ENCODE peak calls at places on chromosomes 2 and 18, in four cellular contexts. Y is K562, K is A549, B is GM12878. V is an unnamed sample.

GRCh38 chr18:49161627-49162026 is 210.9 kb upstream of the SMAD7 start:
- DNase-seq in Y (no peak), B (peak; percentile 90), K (no peak), V (peak; percentile 90)

GRCh38 chr2:133867131-133867530 is 298.9 kb upstream of the NCKAP5 start:
- DNase-seq in K (no peak), B (no peak), Y (no peak), V (peak; percentile 16)

GRCh38 chr2:26144953-26145680 is 27.8 kb upstream of the GAREM2 start:
- DNase-seq in K (peak; percentile 77), B (peak; percentile 23), Y (peak; percentile 54), V (peak; percentile 55)

GRCh38 chr18:57296336-57296735 is 56.0 kb upstream of the ST8SIA3 start:
- DNase-seq in B (no peak), Y (no peak), K (no peak), V (no peak)

GRCh38 chr2:214648520-214648919 is 161.0 kb downstream of the BARD1 start:
- DNase-seq in K (no peak), Y (no peak), B (no peak), V (peak; percentile 23)

GRCh38 chr2:158214431-158214830 is 112.8 kb downstream of the UPP2 start:
- DNase-seq in Y (peak; percentile 18), B (no peak), K (no peak), V (no peak)

GRCh38 chr2:227511239-227511930 is 39.4 kb downstream of the AGFG1 start:
- DNase-seq in B (no peak), Y (no peak), K (no peak), V (no peak)

GRCh38 chr18:44111337-44111736 is 569.4 kb upstream of the SETBP1 start:
- DNase-seq in Y (no peak), K (no peak), B (no peak), V (no peak)

GRCh38 chr2:141021109-141021508 is 1109.7 kb downstream of the LRP1B start:
- DNase-seq in Y (no peak), K (no peak), B (no peak), V (peak; percentile 78)

GRCh38 chr2:229416116-229416694 is 145.1 kb upstream of the PID1 start:
- DNase-seq in B (no peak), K (no peak), Y (no peak), V (peak; percentile 47)

GRCh38 chr18:72672364-72673151 is 128.4 kb upstream of the CBLN2 start:
- DNase-seq in B (no peak), K (peak; percentile 20), Y (peak; percentile 10), V (peak; percentile 11)

GRCh38 chr2:35731674-35732073 is 623.9 kb upstream of the CRIM1 start:
- DNase-seq in B (no peak), K (no peak), Y (no peak), V (no peak)

GRCh38 chr2:134619250-134619649 is 99.5 kb downstream of the TMEM163 start:
- DNase-seq in B (no peak), K (no peak), Y (no peak), V (no peak)

GRCh38 chr2:228613133-228613532 is 431.6 kb upstream of the SPHKAP start:
- DNase-seq in B (peak; percentile 15), K (no peak), Y (no peak), V (peak; percentile 95)

GRCh38 chr2:172234716-172235661 is 132.3 kb upstream of the DLX2 start:
- DNase-seq in B (no peak), Y (no peak), K (peak; percentile 35), V (no peak)

GRCh38 chr2:20925265-20925889 is 102.5 kb upstream of the LDAH start:
- DNase-seq in K (no peak), Y (peak; percentile 43), B (no peak), V (no peak)

GRCh38 chr2:241903121-241904010 is 33.8 kb downstream of the RTP5 start:
- DNase-seq in Y (no peak), B (no peak), K (no peak), V (no peak)

GRCh38 chr18:32437080-32437834 is 33.4 kb downstream of the GAREM1 start:
- DNase-seq in B (no peak), Y (no peak), K (no peak), V (no peak)

GRCh38 chr2:211333377-211333776 is 777.0 kb downstream of the CPS1 start:
- DNase-seq in Y (no peak), B (no peak), K (no peak), V (no peak)

GRCh38 chr2:8162602-8163001 is 519.3 kb upstream of the ID2 start:
- DNase-seq in Y (no peak), K (no peak), B (no peak), V (no peak)

GRCh38 chr2:102098756-102099155 is 43.8 kb upstream of the IL1R1 start:
- DNase-seq in K (no peak), Y (no peak), B (no peak), V (no peak)

GRCh38 chr18:59446012-59446411 is 86.9 kb upstream of the LMAN1 start:
- DNase-seq in K (no peak), Y (no peak), B (no peak), V (peak; percentile 42)

GRCh38 chr2:30109856-30110255 is 37.0 kb upstream of the YPEL5 start:
- DNase-seq in K (no peak), Y (no peak), B (no peak), V (no peak)

GRCh38 chr2:84971799-84972790 is 1.1 kb downstream of the KCMF1 start:
- DNase-seq in K (no peak), B (no peak), Y (no peak), V (peak; percentile 42)

GRCh38 chr2:45771251-45771650 is 119.8 kb downstream of the PRKCE start:
- DNase-seq in B (no peak), K (no peak), Y (no peak), V (peak; percentile 51)
- TF ChIP-seq ELK1 in B (no peak), K (no peak), Y (no peak), V (no peak)

GRCh38 chr2:131517106-131517831 is 10.4 kb upstream of the CCDC74A start:
- DNase-seq in B (no peak), K (no peak), Y (peak; percentile 3), V (no peak)
- TF ChIP-seq ELK1 in B (no peak), K (no peak), Y (no peak), V (no peak)

GRCh38 chr2:42249887-42250286 is 80.7 kb downstream of the EML4 start:
- DNase-seq in K (no peak), Y (no peak), B (no peak), V (no peak)
- TF ChIP-seq ELK1 in K (no peak), Y (no peak), B (no peak), V (no peak)

GRCh38 chr2:201890447-201890846 is 84.1 kb downstream of the CDK15 start:
- DNase-seq in Y (no peak), K (no peak), B (no peak), V (peak; percentile 62)

GRCh38 chr2:201887851-201888451 is 81.6 kb downstream of the CDK15 start:
- DNase-seq in K (no peak), B (no peak), Y (no peak), V (peak; percentile 35)

GRCh38 chr2:201891676-201892075 is 85.3 kb downstream of the CDK15 start:
- DNase-seq in K (no peak), Y (no peak), B (no peak), V (no peak)

GRCh38 chr2:201886504-201886903 is 80.2 kb downstream of the CDK15 start:
- DNase-seq in B (no peak), Y (no peak), K (no peak), V (peak; percentile 72)

GRCh38 chr2:201888476-201888875 is 82.1 kb downstream of the CDK15 start:
- DNase-seq in Y (no peak), K (no peak), B (no peak), V (no peak)
- TF ChIP-seq ELK1 in Y (no peak), K (no peak), B (no peak), V (no peak)

GRCh38 chr2:120108049-120108448 is 95.2 kb downstream of the EPB41L5 start:
- DNase-seq in K (no peak), B (no peak), Y (no peak), V (peak; percentile 83)
- TF ChIP-seq ELK1 in K (no peak), B (no peak), Y (no peak), V (no peak)

GRCh38 chr2:156331572-156332451 is 709 bp downstream of the NR4A2 start:
- DNase-seq in K (peak; percentile 61), B (no peak), Y (peak; percentile 73), V (peak; percentile 77)
- TF ChIP-seq ELK1 in K (no peak), B (no peak), Y (no peak), V (no peak)

GRCh38 chr2:165173215-165173614 is 30.6 kb downstream of the SCN3A start:
- DNase-seq in Y (no peak), K (no peak), B (no peak), V (no peak)
- TF ChIP-seq ELK1 in Y (no peak), K (no peak), B (no peak), V (no peak)

GRCh38 chr2:62663443-62663842 is 42.1 kb upstream of the EHBP1 start:
- DNase-seq in K (no peak), Y (no peak), B (no peak), V (peak; percentile 91)
- TF ChIP-seq ELK1 in K (no peak), Y (no peak), B (no peak), V (no peak)

GRCh38 chr2:236988690-236989639 is 96.7 kb upstream of the COPS8 start:
- DNase-seq in K (no peak), Y (no peak), B (no peak), V (no peak)
- TF ChIP-seq ELK1 in K (no peak), Y (no peak), B (no peak), V (no peak)